ENCODE peak calls at places on chromosomes 4 and X, in ten cellular contexts. R, F, T, W, I, O, M, A, Z and G are unnamed samples.

GRCh38 chr4:81214518-81215218 is 354 bp downstream of the PRKG2 start:
- DNase-seq in R (peak), F (no peak), T (peak), W (peak), I (no peak), O (peak), M (no peak), A (peak), Z (no peak), G (no peak)

GRCh38 chr4:54937501-54937900 is 187.9 kb downstream of the KDR start:
- DNase-seq in R (no peak), F (no peak), T (no peak), W (no peak), I (no peak), O (no peak), M (no peak), A (no peak), Z (no peak), G (no peak)

GRCh38 chrX:17000751-17001150 is 54.3 kb downstream of the REPS2 start:
- DNase-seq in R (no peak), F (no peak), T (no peak), W (no peak), I (no peak), O (no peak), M (no peak), A (no peak), Z (no peak), G (no peak)

GRCh38 chr4:27861381-27861787 is 1000.7 kb downstream of the STIM2 start:
- DNase-seq in R (no peak), F (no peak), T (peak), W (peak), I (peak), O (no peak), M (no peak), A (no peak), Z (no peak), G (peak)

GRCh38 chrX:73916931-73917657 is 354.1 kb downstream of the CHIC1 start:
- DNase-seq in R (no peak), F (no peak), T (peak), W (peak), I (no peak), O (no peak), M (peak), A (no peak), Z (no peak), G (no peak)

GRCh38 chr4:117400039-117400835 is 314.9 kb upstream of the TRAM1L1 start:
- DNase-seq in R (no peak), F (no peak), T (no peak), W (no peak), I (no peak), O (no peak), M (no peak), A (no peak), Z (no peak), G (no peak)

GRCh38 chr4:164509951-164510350 is 244.0 kb upstream of the SMIM31 start:
- DNase-seq in R (no peak), F (no peak), T (no peak), W (no peak), I (no peak), O (no peak), M (no peak), A (no peak), Z (no peak), G (no peak)

GRCh38 chrX:130174051-130174704 is 2.4 kb downstream of the RAB33A start:
- DNase-seq in R (no peak), F (no peak), T (no peak), W (no peak), I (no peak), O (no peak), M (no peak), A (no peak), Z (peak), G (no peak)

GRCh38 chrX:108347800-108348199 is 90.4 kb downstream of the COL4A6 start:
- DNase-seq in R (no peak), F (no peak), T (peak), W (peak), I (no peak), O (no peak), M (no peak), A (no peak), Z (no peak), G (no peak)

GRCh38 chr4:24924309-24924781 is 11.5 kb upstream of the CCDC149 start:
- DNase-seq in R (peak), F (no peak), T (no peak), W (no peak), I (no peak), O (no peak), M (no peak), A (no peak), Z (no peak), G (no peak)

DNA sequence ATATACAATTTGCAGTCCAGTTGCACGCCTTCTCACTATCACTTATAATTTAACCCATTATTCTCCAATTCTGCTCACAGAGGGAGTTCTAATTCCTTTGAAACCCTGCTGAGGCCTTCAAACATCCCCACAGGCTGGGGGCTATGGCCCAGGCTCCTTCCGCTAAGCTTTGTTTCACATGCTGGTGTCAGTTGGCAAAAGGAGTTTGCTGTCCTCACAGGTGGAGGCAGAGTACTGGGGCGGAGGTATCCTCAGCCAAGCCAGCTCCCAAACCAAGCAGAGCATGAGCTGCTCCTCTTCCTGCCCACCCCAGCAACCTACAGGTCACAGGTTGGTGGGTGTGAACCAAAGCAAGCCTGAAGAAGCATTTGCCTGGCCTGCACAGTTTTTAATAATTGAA is 21.5 kb downstream of the BTC start:
- DNase-seq in R (no peak), F (no peak), T (no peak), W (peak), I (no peak), O (no peak), M (no peak), A (no peak), Z (no peak), G (no peak)
- H3K4me3 ChIP-seq in R (no peak), F (no peak), T (no peak), W (no peak), I (no peak), O (no peak), M (no peak), A (no peak), Z (no peak), G (no peak)

DNA sequence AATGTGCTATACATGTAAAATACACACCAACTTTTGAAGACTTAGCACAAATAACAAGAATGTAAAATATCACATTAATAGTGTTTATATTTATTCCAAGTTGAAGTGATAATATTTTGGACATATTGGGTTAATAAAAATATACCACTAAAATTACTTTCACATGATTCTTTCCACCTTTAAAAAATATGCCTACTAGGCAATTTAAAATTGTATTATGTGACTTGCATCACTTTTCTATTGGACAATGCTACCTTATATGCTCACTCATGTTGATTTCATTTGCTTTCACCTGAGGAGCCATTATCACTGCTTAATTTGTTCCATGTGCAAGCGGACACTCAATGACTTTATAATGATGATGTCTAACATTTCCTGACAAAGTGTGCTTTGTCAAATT is 3.4 kb upstream of the PACRGL start:
- DNase-seq in R (no peak), F (no peak), T (no peak), W (no peak), I (no peak), O (no peak), M (no peak), A (no peak), Z (no peak), G (no peak)
- H3K4me3 ChIP-seq in R (no peak), F (no peak), T (no peak), W (no peak), I (no peak), O (no peak), M (no peak), A (no peak), Z (no peak), G (no peak)

GRCh38 chr4:2868840-2869487 is 25.3 kb downstream of the ADD1 start:
- DNase-seq in R (no peak), F (no peak), T (no peak), W (no peak), I (no peak), O (no peak), M (no peak), A (no peak), Z (no peak), G (no peak)
- H3K4me3 ChIP-seq in R (no peak), F (no peak), T (no peak), W (peak), I (peak), O (no peak), M (no peak), A (peak), Z (peak), G (no peak)

GRCh38 chr4:108622828-108623227 is 2.5 kb downstream of the RPL34 start:
- DNase-seq in R (no peak), F (no peak), T (no peak), W (no peak), I (no peak), O (no peak), M (no peak), A (no peak), Z (no peak), G (no peak)

GRCh38 chr4:108620101-108620932 is at the start of gene RPL34:
- DNase-seq in R (peak), F (peak), T (peak), W (peak), I (peak), O (peak), M (peak), A (peak), Z (peak), G (peak)

GRCh38 chr4:108624263-108625056 is 4.1 kb downstream of the RPL34 start:
- DNase-seq in R (no peak), F (no peak), T (no peak), W (no peak), I (no peak), O (no peak), M (no peak), A (no peak), Z (no peak), G (no peak)

GRCh38 chr4:108620933-108621905 is 843 bp downstream of the RPL34 start:
- DNase-seq in R (no peak), F (no peak), T (no peak), W (no peak), I (no peak), O (no peak), M (no peak), A (no peak), Z (no peak), G (no peak)

GRCh38 chr4:108622022-108622421 is 1.6 kb downstream of the RPL34 start:
- DNase-seq in R (no peak), F (no peak), T (no peak), W (no peak), I (no peak), O (no peak), M (no peak), A (no peak), Z (no peak), G (no peak)
- H3K4me3 ChIP-seq in R (no peak), F (no peak), T (peak), W (peak), I (no peak), O (no peak), M (peak), A (no peak), Z (no peak), G (no peak)

GRCh38 chrX:40473460-40474204 is 107.1 kb upstream of the ATP6AP2 start:
- DNase-seq in R (no peak), F (no peak), T (no peak), W (no peak), I (no peak), O (no peak), M (no peak), A (no peak), Z (no peak), G (no peak)
- H3K4me3 ChIP-seq in R (no peak), F (no peak), T (no peak), W (no peak), I (no peak), O (no peak), M (no peak), A (no peak), Z (no peak), G (no peak)